ENCODE peak calls at places on chromosomes 6 and 20, in five cellular contexts. X is activated T-helper 9 cell treated with anti-CD3 and anti-CD28 coated beads, Interleukin-2, amount 50 U/mL, for 16 hours; E is epithelial cell of esophagus; K is HFF-Myc; Y is spleen. T is an unnamed sample.

GRCh38 chr20:2131366-2131765 is 29.7 kb downstream of the STK35 start:
- DNase-seq in X (no peak), E (peak; percentile 80), K (no peak), Y (no peak), T (no peak)

GRCh38 chr20:38178065-38178471 is 13.0 kb upstream of the TGM2 start:
- DNase-seq in X (no peak), E (no peak), K (no peak), Y (peak; percentile 40), T (no peak)

GRCh38 chr6:20554326-20554725 is 20.1 kb downstream of the CDKAL1 start:
- DNase-seq in X (no peak), E (no peak), K (no peak), Y (no peak), T (no peak)

GRCh38 chr6:141956868-141957267 is 175.9 kb upstream of the GJE1 start:
- DNase-seq in X (no peak), E (no peak), K (no peak), Y (no peak), T (no peak)

GRCh38 chr6:108133594-108134179 is 32.1 kb upstream of the NR2E1 start:
- DNase-seq in X (no peak), E (peak; percentile 85), K (no peak), Y (peak; percentile 86), T (peak; percentile 68)

GRCh38 chr6:42989923-42990322 is 5.6 kb downstream of the PPP2R5D start:
- DNase-seq in X (no peak), E (no peak), K (no peak), Y (no peak), T (peak; percentile 6)

GRCh38 chr20:59190509-59190908 is 26.9 kb downstream of the ZNF831 start:
- DNase-seq in X (no peak), E (no peak), K (no peak), Y (no peak), T (no peak)

GRCh38 chr20:53752971-53753879 is 159.6 kb upstream of the ZNF217 start:
- DNase-seq in X (no peak), E (peak; percentile 85), K (no peak), Y (no peak), T (no peak)

GRCh38 chr6:41917528-41917927 is 3.4 kb downstream of the MED20 start:
- DNase-seq in X (no peak), E (peak; percentile 89), K (peak; percentile 70), Y (no peak), T (no peak)

GRCh38 chr6:82182756-82183155 is 64.8 kb downstream of the IBTK start:
- DNase-seq in X (no peak), E (peak; percentile 19), K (no peak), Y (no peak), T (no peak)

GRCh38 chr6:17219098-17219497 is 62.1 kb upstream of the RBM24 start:
- DNase-seq in X (no peak), E (no peak), K (no peak), Y (no peak), T (no peak)

GRCh38 chr6:89993411-89993810 is 99.1 kb downstream of the GJA10 start:
- DNase-seq in X (no peak), E (no peak), K (no peak), Y (no peak), T (no peak)

GRCh38 chr20:22763257-22763906 is 179.0 kb upstream of the FOXA2 start:
- DNase-seq in X (no peak), E (peak; percentile 89), K (no peak), Y (no peak), T (peak; percentile 50)

GRCh38 chr6:14731638-14732037 is 514.2 kb upstream of the JARID2 start:
- DNase-seq in X (no peak), E (no peak), K (no peak), Y (no peak), T (no peak)

GRCh38 chr20:17530716-17531536 is at the start of gene BFSP1:
- DNase-seq in X (peak; percentile 26), E (peak; percentile 58), K (no peak), Y (peak; percentile 82), T (peak; percentile 68)

GRCh38 chr6:25971187-25971811 is 8.7 kb downstream of the TRIM38 start:
- DNase-seq in X (no peak), E (peak; percentile 78), K (peak; percentile 80), Y (no peak), T (no peak)

GRCh38 chr6:139361211-139361610 is 13.2 kb downstream of the CITED2 start:
- DNase-seq in X (no peak), E (no peak), K (no peak), Y (no peak), T (no peak)